ENCODE peak calls at places on chromosome 14, in eight cellular contexts. M is NCI-H345; Q is AG08395; U is stimulated activated CD4-positive, alpha-beta T cell treated with anti-CD3 and anti-CD28 coated beads, Interleukin-4, amount 100 ng/mL, for 48 hours; A is NCI-H748 treated with DMSO at 0.1 percent for 48 hours; L is stimulated activated CD8-positive, alpha-beta memory T cell treated with anti-CD3 and anti-CD28 coated beads, Interleukin-4, amount 100 ng/mL, for 4 hours; H is Ammon's horn; E is T-cell. X is an unnamed sample.

GRCh38 chr14:100692859-100693558 is 33.7 kb upstream of the DLK1 start:
- DNase-seq in H (no peak), E (no peak), U (no peak), A (peak), L (no peak), M (peak), Q (peak), X (no peak)

GRCh38 chr14:69615471-69616407 is 4.3 kb downstream of the SUSD6 start:
- DNase-seq in H (peak), L (no peak), U (no peak), Q (peak), A (no peak), M (no peak), E (peak), X (no peak)

GRCh38 chr14:89268514-89268913 is 148.5 kb downstream of the FOXN3 start:
- DNase-seq in U (no peak), M (no peak), A (no peak), Q (no peak), E (no peak), H (no peak), L (no peak), X (no peak)

GRCh38 chr14:89550761-89551283 is 133.8 kb upstream of the FOXN3 start:
- DNase-seq in E (no peak), M (no peak), A (no peak), Q (no peak), L (no peak), H (no peak), U (no peak), X (no peak)

GRCh38 chr14:67510121-67510520 is 21.6 kb upstream of the TMEM229B start:
- DNase-seq in Q (peak), A (no peak), U (no peak), M (no peak), E (no peak), H (no peak), L (no peak), X (no peak)

GRCh38 chr14:26841920-26842741 is 244.3 kb upstream of the NOVA1 start:
- DNase-seq in A (no peak), M (peak), Q (peak), H (peak), E (no peak), U (no peak), L (no peak), X (no peak)

GRCh38 chr14:50821471-50822464 is 9.2 kb downstream of the NIN start:
- DNase-seq in A (no peak), Q (peak), L (no peak), M (no peak), E (peak), H (no peak), U (no peak), X (no peak)

GRCh38 chr14:29028973-29029582 is 262.5 kb downstream of the FOXG1 start:
- DNase-seq in A (no peak), M (no peak), E (no peak), L (no peak), U (no peak), H (no peak), Q (no peak), X (peak)

X was measured in neural progenitor cell.